ENCODE peak calls at places on chromosomes 5 and 9, in six cellular contexts. One of them, this sample, is unnamed.

GRCh38 chr9:32526042-32526706 is at the start of gene RIGI:
- DNase-seq in mesenchymal stem cell: peak
- DNase-seq in H1: peak
- DNase-seq in H9: peak
- DNase-seq in neuronal stem cell: peak
- DNase-seq in trophoblast cell: peak
- DNase-seq in this sample: peak

GRCh38 chr9:72315089-72315509 is 49.9 kb downstream of the ZFAND5 start:
- DNase-seq in mesenchymal stem cell: peak
- DNase-seq in trophoblast cell: no peak
- DNase-seq in neuronal stem cell: no peak
- DNase-seq in H9: peak
- DNase-seq in H1: no peak
- DNase-seq in this sample: peak

GRCh38 chr9:115930472-115930871 is 223.1 kb upstream of the PAPPA start:
- DNase-seq in trophoblast cell: peak
- DNase-seq in H1: no peak
- DNase-seq in mesenchymal stem cell: peak
- DNase-seq in H9: no peak
- DNase-seq in neuronal stem cell: no peak
- DNase-seq in this sample: peak

GRCh38 chr9:132511191-132511999 is 71.0 kb upstream of the BARHL1 start:
- DNase-seq in H9: no peak
- DNase-seq in mesenchymal stem cell: no peak
- DNase-seq in trophoblast cell: no peak
- DNase-seq in neuronal stem cell: no peak
- DNase-seq in H1: no peak
- DNase-seq in this sample: no peak

GRCh38 chr5:151745071-151745705 is 13.2 kb downstream of the ATOX1 start:
- DNase-seq in trophoblast cell: peak
- DNase-seq in neuronal stem cell: no peak
- DNase-seq in H1: no peak
- DNase-seq in mesenchymal stem cell: peak
- DNase-seq in H9: no peak
- DNase-seq in this sample: peak

GRCh38 chr9:136292591-136293448 is 11.1 kb downstream of the CCDC187 start:
- DNase-seq in H9: no peak
- DNase-seq in mesenchymal stem cell: no peak
- DNase-seq in H1: no peak
- DNase-seq in neuronal stem cell: no peak
- DNase-seq in trophoblast cell: no peak
- DNase-seq in this sample: no peak

GRCh38 chr5:17020586-17021362 is 84.7 kb upstream of the MYO10 start:
- DNase-seq in mesenchymal stem cell: peak
- DNase-seq in H9: no peak
- DNase-seq in trophoblast cell: no peak
- DNase-seq in H1: no peak
- DNase-seq in neuronal stem cell: no peak
- DNase-seq in this sample: peak

GRCh38 chr5:167414611-167415010 is 876.8 kb upstream of the WWC1 start:
- DNase-seq in trophoblast cell: no peak
- DNase-seq in H9: no peak
- DNase-seq in neuronal stem cell: no peak
- DNase-seq in mesenchymal stem cell: no peak
- DNase-seq in H1: no peak
- DNase-seq in this sample: no peak

GRCh38 chr5:135244620-135245021 is 154.4 kb downstream of the MACROH2A1 start:
- DNase-seq in H1: no peak
- DNase-seq in H9: peak
- DNase-seq in neuronal stem cell: no peak
- DNase-seq in trophoblast cell: no peak
- DNase-seq in mesenchymal stem cell: no peak
- DNase-seq in this sample: no peak

GRCh38 chr5:31232273-31232888 is 38.9 kb downstream of the CDH6 start:
- DNase-seq in trophoblast cell: peak
- DNase-seq in mesenchymal stem cell: peak
- DNase-seq in H1: peak
- DNase-seq in H9: peak
- DNase-seq in neuronal stem cell: peak
- DNase-seq in this sample: peak

GRCh38 chr5:103774736-103775135 is 212.1 kb upstream of the NUDT12 start:
- DNase-seq in H9: no peak
- DNase-seq in H1: no peak
- DNase-seq in trophoblast cell: peak
- DNase-seq in mesenchymal stem cell: peak
- DNase-seq in neuronal stem cell: no peak
- DNase-seq in this sample: peak

GRCh38 chr9:135254176-135255032 is 166.9 kb downstream of the OLFM1 start:
- DNase-seq in trophoblast cell: no peak
- DNase-seq in H1: no peak
- DNase-seq in H9: no peak
- DNase-seq in neuronal stem cell: no peak
- DNase-seq in mesenchymal stem cell: no peak
- DNase-seq in this sample: no peak

GRCh38 chr9:87270241-87271234 is 227.1 kb upstream of the DAPK1 start:
- DNase-seq in H1: no peak
- DNase-seq in mesenchymal stem cell: peak
- DNase-seq in trophoblast cell: no peak
- DNase-seq in H9: no peak
- DNase-seq in neuronal stem cell: peak
- DNase-seq in this sample: peak

GRCh38 chr9:110135858-110136257 is 72.1 kb downstream of the C9orf152 start:
- DNase-seq in mesenchymal stem cell: peak
- DNase-seq in H9: no peak
- DNase-seq in trophoblast cell: no peak
- DNase-seq in H1: no peak
- DNase-seq in neuronal stem cell: no peak
- DNase-seq in this sample: peak

GRCh38 chr9:86978986-86979385 is 31.7 kb upstream of the GAS1 start:
- DNase-seq in trophoblast cell: no peak
- DNase-seq in neuronal stem cell: no peak
- DNase-seq in mesenchymal stem cell: no peak
- DNase-seq in H9: no peak
- DNase-seq in H1: no peak
- DNase-seq in this sample: peak

GRCh38 chr5:10607023-10607665 is 43.3 kb downstream of the ANKRD33B start:
- DNase-seq in H1: no peak
- DNase-seq in mesenchymal stem cell: peak
- DNase-seq in neuronal stem cell: no peak
- DNase-seq in trophoblast cell: no peak
- DNase-seq in H9: peak
- DNase-seq in this sample: peak

GRCh38 chr5:148541054-148541835 is 113.1 kb downstream of the HTR4 start:
- DNase-seq in mesenchymal stem cell: no peak
- DNase-seq in H9: no peak
- DNase-seq in neuronal stem cell: no peak
- DNase-seq in trophoblast cell: no peak
- DNase-seq in H1: no peak
- DNase-seq in this sample: no peak

GRCh38 chr9:117564839-117565238 is 139.4 kb upstream of the TLR4 start:
- DNase-seq in neuronal stem cell: no peak
- DNase-seq in H9: no peak
- DNase-seq in mesenchymal stem cell: no peak
- DNase-seq in trophoblast cell: no peak
- DNase-seq in H1: no peak
- DNase-seq in this sample: no peak

GRCh38 chr5:83724915-83725314 is 4.3 kb upstream of the HAPLN1 start:
- DNase-seq in trophoblast cell: peak
- DNase-seq in neuronal stem cell: peak
- DNase-seq in H9: no peak
- DNase-seq in mesenchymal stem cell: no peak
- DNase-seq in H1: no peak
- DNase-seq in this sample: no peak

GRCh38 chr9:114278881-114279570 is 43.9 kb upstream of the ORM1 start:
- DNase-seq in mesenchymal stem cell: peak
- DNase-seq in H1: no peak
- DNase-seq in trophoblast cell: peak
- DNase-seq in neuronal stem cell: no peak
- DNase-seq in H9: no peak
- DNase-seq in this sample: peak

GRCh38 chr5:123881791-123882244 is 369.8 kb downstream of the CSNK1G3 start:
- DNase-seq in H9: no peak
- DNase-seq in mesenchymal stem cell: peak
- DNase-seq in trophoblast cell: no peak
- DNase-seq in H1: no peak
- DNase-seq in neuronal stem cell: no peak
- DNase-seq in this sample: peak

GRCh38 chr5:113052041-113052795 is 75.6 kb downstream of the DCP2 start:
- DNase-seq in trophoblast cell: no peak
- DNase-seq in neuronal stem cell: no peak
- DNase-seq in H9: no peak
- DNase-seq in H1: no peak
- DNase-seq in mesenchymal stem cell: no peak
- DNase-seq in this sample: no peak

GRCh38 chr9:130263601-130264413 is 1.8 kb upstream of the HMCN2 start:
- DNase-seq in trophoblast cell: no peak
- DNase-seq in H9: no peak
- DNase-seq in H1: no peak
- DNase-seq in neuronal stem cell: no peak
- DNase-seq in mesenchymal stem cell: peak
- DNase-seq in this sample: no peak

GRCh38 chr5:16507716-16508115 is 42.1 kb upstream of the ZNF622 start:
- DNase-seq in mesenchymal stem cell: no peak
- DNase-seq in neuronal stem cell: no peak
- DNase-seq in H9: no peak
- DNase-seq in trophoblast cell: peak
- DNase-seq in H1: no peak
- DNase-seq in this sample: no peak

GRCh38 chr5:179505636-179506261 is 44.6 kb upstream of the RUFY1 start:
- DNase-seq in neuronal stem cell: no peak
- DNase-seq in mesenchymal stem cell: no peak
- DNase-seq in trophoblast cell: no peak
- DNase-seq in H9: no peak
- DNase-seq in H1: no peak
- DNase-seq in this sample: no peak

GRCh38 chr5:149580808-149581191 is 498 bp upstream of the ARHGEF37 start:
- DNase-seq in mesenchymal stem cell: no peak
- DNase-seq in H9: no peak
- DNase-seq in neuronal stem cell: no peak
- DNase-seq in trophoblast cell: no peak
- DNase-seq in H1: no peak
- DNase-seq in this sample: no peak
- H3K14ac ChIP-seq in mesenchymal stem cell: no peak
- H3K14ac ChIP-seq in H9: no peak
- H3K14ac ChIP-seq in neuronal stem cell: no peak
- H3K14ac ChIP-seq in trophoblast cell: no peak
- H3K14ac ChIP-seq in H1: no peak
- H3K14ac ChIP-seq in this sample: peak

DNA sequence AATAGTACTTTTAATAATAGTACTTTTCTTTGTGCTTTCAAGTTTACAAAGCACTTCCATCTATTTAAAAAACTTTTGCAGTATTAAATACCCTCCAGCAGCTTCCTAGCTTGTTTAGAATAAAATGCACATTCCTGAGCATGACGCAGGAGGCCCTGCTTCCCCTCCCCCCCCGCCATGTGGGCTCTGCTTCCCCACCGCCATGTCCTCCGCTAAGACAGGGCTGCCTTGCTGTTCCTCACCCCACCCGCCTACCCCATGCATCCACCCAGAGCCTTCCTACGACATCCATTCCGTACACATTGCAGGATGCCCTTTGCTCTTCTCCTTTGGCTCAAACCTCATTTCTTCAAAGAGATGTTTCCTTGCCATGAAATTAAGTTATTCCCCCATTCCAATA is 205.9 kb upstream of the MSX2 start:
- DNase-seq in H1: no peak
- DNase-seq in H9: no peak
- DNase-seq in mesenchymal stem cell: no peak
- DNase-seq in neuronal stem cell: no peak
- DNase-seq in trophoblast cell: peak
- DNase-seq in this sample: peak
- H4K91ac ChIP-seq in H1: no peak
- H4K91ac ChIP-seq in H9: no peak
- H4K91ac ChIP-seq in mesenchymal stem cell: no peak
- H4K91ac ChIP-seq in neuronal stem cell: no peak
- H4K91ac ChIP-seq in trophoblast cell: peak
- H4K91ac ChIP-seq in this sample: peak

GRCh38 chr5:88644676-88645075 is 238.3 kb downstream of the MEF2C start:
- DNase-seq in H1: no peak
- DNase-seq in neuronal stem cell: no peak
- DNase-seq in trophoblast cell: no peak
- DNase-seq in H9: no peak
- DNase-seq in mesenchymal stem cell: no peak
- DNase-seq in this sample: no peak
- H3K14ac ChIP-seq in H1: no peak
- H3K14ac ChIP-seq in neuronal stem cell: no peak
- H3K14ac ChIP-seq in trophoblast cell: no peak
- H3K14ac ChIP-seq in H9: no peak
- H3K14ac ChIP-seq in mesenchymal stem cell: no peak
- H3K14ac ChIP-seq in this sample: no peak

DNA sequence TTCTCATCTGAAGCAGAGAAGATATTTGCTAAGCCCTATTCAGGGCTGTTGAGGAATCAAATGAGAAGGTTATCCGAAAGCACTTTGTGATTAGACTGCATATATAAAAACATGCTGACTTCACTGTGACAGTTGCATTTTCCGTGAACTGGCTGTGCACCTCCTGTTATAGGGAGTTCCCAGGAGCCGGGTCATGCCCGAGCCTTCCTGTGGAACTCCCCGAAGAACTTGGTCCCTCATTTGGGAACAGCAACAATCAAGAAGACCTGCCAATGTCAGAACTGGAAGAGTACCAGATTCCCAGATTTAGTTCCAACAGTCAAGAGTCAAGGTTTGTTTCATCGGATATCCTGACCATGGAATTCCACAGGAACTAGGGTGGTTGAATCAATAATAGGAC is 130.4 kb upstream of the RAI14 start:
- DNase-seq in mesenchymal stem cell: no peak
- DNase-seq in H1: no peak
- DNase-seq in neuronal stem cell: no peak
- DNase-seq in H9: no peak
- DNase-seq in trophoblast cell: no peak
- DNase-seq in this sample: no peak
- H4K91ac ChIP-seq in mesenchymal stem cell: no peak
- H4K91ac ChIP-seq in H1: no peak
- H4K91ac ChIP-seq in neuronal stem cell: no peak
- H4K91ac ChIP-seq in H9: no peak
- H4K91ac ChIP-seq in trophoblast cell: peak
- H4K91ac ChIP-seq in this sample: no peak

GRCh38 chr5:52817818-52818217 is 30.1 kb downstream of the ITGA1 start:
- DNase-seq in mesenchymal stem cell: no peak
- DNase-seq in H1: no peak
- DNase-seq in trophoblast cell: no peak
- DNase-seq in neuronal stem cell: no peak
- DNase-seq in H9: no peak
- DNase-seq in this sample: no peak

GRCh38 chr5:52814749-52815148 is 27.0 kb downstream of the ITGA1 start:
- DNase-seq in H9: no peak
- DNase-seq in mesenchymal stem cell: no peak
- DNase-seq in H1: no peak
- DNase-seq in trophoblast cell: no peak
- DNase-seq in neuronal stem cell: no peak
- DNase-seq in this sample: no peak

GRCh38 chr5:52822437-52822836 is 34.7 kb downstream of the ITGA1 start:
- DNase-seq in H9: no peak
- DNase-seq in neuronal stem cell: no peak
- DNase-seq in H1: no peak
- DNase-seq in trophoblast cell: no peak
- DNase-seq in mesenchymal stem cell: no peak
- DNase-seq in this sample: no peak

GRCh38 chr5:52818360-52818759 is 30.6 kb downstream of the ITGA1 start:
- DNase-seq in neuronal stem cell: no peak
- DNase-seq in mesenchymal stem cell: no peak
- DNase-seq in trophoblast cell: no peak
- DNase-seq in H9: no peak
- DNase-seq in H1: no peak
- DNase-seq in this sample: no peak
- H3K14ac ChIP-seq in neuronal stem cell: no peak
- H3K14ac ChIP-seq in mesenchymal stem cell: no peak
- H3K14ac ChIP-seq in trophoblast cell: no peak
- H3K14ac ChIP-seq in H9: no peak
- H3K14ac ChIP-seq in H1: no peak
- H3K14ac ChIP-seq in this sample: no peak

This sample was measured in IMR-90.